ENCODE peak calls at places on chromosomes 2 and 18, in ten cellular contexts. One of them, this sample, is unnamed.

GRCh38 chr2:65539633-65540032 is 107.2 kb upstream of the SPRED2 start:
- DNase-seq in dorsolateral prefrontal cortex: no peak
- DNase-seq in AG09309: no peak
- DNase-seq in A549: no peak
- DNase-seq in esophagus muscularis mucosa: no peak
- DNase-seq in MM.1S: no peak
- DNase-seq in tibial artery: no peak
- DNase-seq in adipocyte: no peak
- DNase-seq in cardiac fibroblast: no peak
- DNase-seq in AG04449: no peak
- DNase-seq in this sample: no peak

GRCh38 chr2:25341753-25342371 is at the start of gene DNMT3A:
- DNase-seq in dorsolateral prefrontal cortex: peak
- DNase-seq in AG09309: no peak
- DNase-seq in A549: no peak
- DNase-seq in esophagus muscularis mucosa: no peak
- DNase-seq in MM.1S: peak
- DNase-seq in tibial artery: peak
- DNase-seq in adipocyte: peak
- DNase-seq in cardiac fibroblast: peak
- DNase-seq in AG04449: no peak
- DNase-seq in this sample: no peak

GRCh38 chr2:196750977-196751631 is 48.4 kb downstream of the GTF3C3 start:
- DNase-seq in dorsolateral prefrontal cortex: peak
- DNase-seq in AG09309: peak
- DNase-seq in A549: peak
- DNase-seq in esophagus muscularis mucosa: no peak
- DNase-seq in MM.1S: peak
- DNase-seq in tibial artery: peak
- DNase-seq in adipocyte: peak
- DNase-seq in cardiac fibroblast: peak
- DNase-seq in AG04449: peak
- DNase-seq in this sample: no peak

GRCh38 chr2:196244966-196245365 is 73.6 kb upstream of the STK17B start:
- DNase-seq in dorsolateral prefrontal cortex: no peak
- DNase-seq in AG09309: no peak
- DNase-seq in A549: no peak
- DNase-seq in esophagus muscularis mucosa: no peak
- DNase-seq in MM.1S: no peak
- DNase-seq in tibial artery: no peak
- DNase-seq in adipocyte: peak
- DNase-seq in cardiac fibroblast: peak
- DNase-seq in AG04449: no peak
- DNase-seq in this sample: no peak

GRCh38 chr2:188430705-188431104 is 139.0 kb downstream of the GULP1 start:
- DNase-seq in dorsolateral prefrontal cortex: no peak
- DNase-seq in AG09309: no peak
- DNase-seq in A549: no peak
- DNase-seq in esophagus muscularis mucosa: no peak
- DNase-seq in MM.1S: no peak
- DNase-seq in tibial artery: no peak
- DNase-seq in adipocyte: no peak
- DNase-seq in cardiac fibroblast: no peak
- DNase-seq in AG04449: no peak
- DNase-seq in this sample: no peak

GRCh38 chr2:85419009-85419711 is 646 bp downstream of the SH2D6 start:
- DNase-seq in dorsolateral prefrontal cortex: no peak
- DNase-seq in AG09309: no peak
- DNase-seq in A549: no peak
- DNase-seq in esophagus muscularis mucosa: no peak
- DNase-seq in MM.1S: no peak
- DNase-seq in tibial artery: no peak
- DNase-seq in adipocyte: no peak
- DNase-seq in cardiac fibroblast: peak
- DNase-seq in AG04449: no peak
- DNase-seq in this sample: no peak

GRCh38 chr2:46260305-46260704 is 36.9 kb upstream of the EPAS1 start:
- DNase-seq in dorsolateral prefrontal cortex: no peak
- DNase-seq in AG09309: no peak
- DNase-seq in A549: no peak
- DNase-seq in esophagus muscularis mucosa: peak
- DNase-seq in MM.1S: no peak
- DNase-seq in tibial artery: no peak
- DNase-seq in adipocyte: no peak
- DNase-seq in cardiac fibroblast: no peak
- DNase-seq in AG04449: no peak
- DNase-seq in this sample: no peak

GRCh38 chr2:112542974-112543760 is 902 bp downstream of the POLR1B start:
- DNase-seq in dorsolateral prefrontal cortex: no peak
- DNase-seq in AG09309: no peak
- DNase-seq in A549: peak
- DNase-seq in esophagus muscularis mucosa: no peak
- DNase-seq in MM.1S: peak
- DNase-seq in tibial artery: no peak
- DNase-seq in adipocyte: peak
- DNase-seq in cardiac fibroblast: peak
- DNase-seq in AG04449: no peak
- DNase-seq in this sample: no peak

GRCh38 chr2:181189932-181190331 is 209.5 kb downstream of the UBE2E3 start:
- DNase-seq in dorsolateral prefrontal cortex: no peak
- DNase-seq in AG09309: no peak
- DNase-seq in A549: no peak
- DNase-seq in esophagus muscularis mucosa: no peak
- DNase-seq in MM.1S: no peak
- DNase-seq in tibial artery: no peak
- DNase-seq in adipocyte: no peak
- DNase-seq in cardiac fibroblast: peak
- DNase-seq in AG04449: no peak
- DNase-seq in this sample: no peak

GRCh38 chr2:127107622-127107999 is 657 bp upstream of the BIN1 start:
- DNase-seq in dorsolateral prefrontal cortex: no peak
- DNase-seq in AG09309: no peak
- DNase-seq in A549: peak
- DNase-seq in esophagus muscularis mucosa: no peak
- DNase-seq in MM.1S: peak
- DNase-seq in tibial artery: no peak
- DNase-seq in adipocyte: no peak
- DNase-seq in cardiac fibroblast: no peak
- DNase-seq in AG04449: no peak
- DNase-seq in this sample: peak

GRCh38 chr2:179825494-179825893 is 35.9 kb downstream of the ZNF385B start:
- DNase-seq in dorsolateral prefrontal cortex: no peak
- DNase-seq in AG09309: no peak
- DNase-seq in A549: no peak
- DNase-seq in esophagus muscularis mucosa: no peak
- DNase-seq in MM.1S: no peak
- DNase-seq in tibial artery: no peak
- DNase-seq in adipocyte: no peak
- DNase-seq in cardiac fibroblast: peak
- DNase-seq in AG04449: no peak
- DNase-seq in this sample: no peak

GRCh38 chr18:32261003-32261402 is 71.2 kb downstream of the MEP1B start:
- DNase-seq in dorsolateral prefrontal cortex: no peak
- DNase-seq in AG09309: no peak
- DNase-seq in A549: no peak
- DNase-seq in esophagus muscularis mucosa: no peak
- DNase-seq in MM.1S: no peak
- DNase-seq in tibial artery: no peak
- DNase-seq in adipocyte: no peak
- DNase-seq in cardiac fibroblast: no peak
- DNase-seq in AG04449: no peak
- DNase-seq in this sample: no peak

GRCh38 chr2:100470898-100471514 is 724 bp downstream of the NMS start:
- DNase-seq in dorsolateral prefrontal cortex: no peak
- DNase-seq in AG09309: no peak
- DNase-seq in A549: no peak
- DNase-seq in esophagus muscularis mucosa: no peak
- DNase-seq in MM.1S: no peak
- DNase-seq in tibial artery: no peak
- DNase-seq in adipocyte: peak
- DNase-seq in cardiac fibroblast: peak
- DNase-seq in AG04449: no peak
- DNase-seq in this sample: no peak

GRCh38 chr2:207772081-207772843 is 2.6 kb upstream of the FZD5 start:
- DNase-seq in dorsolateral prefrontal cortex: no peak
- DNase-seq in AG09309: no peak
- DNase-seq in A549: no peak
- DNase-seq in esophagus muscularis mucosa: no peak
- DNase-seq in MM.1S: no peak
- DNase-seq in tibial artery: no peak
- DNase-seq in adipocyte: no peak
- DNase-seq in cardiac fibroblast: peak
- DNase-seq in AG04449: no peak
- DNase-seq in this sample: no peak

GRCh38 chr2:148642891-148643416 is 1.6 kb upstream of the EPC2 start:
- DNase-seq in dorsolateral prefrontal cortex: no peak
- DNase-seq in AG09309: no peak
- DNase-seq in A549: no peak
- DNase-seq in esophagus muscularis mucosa: no peak
- DNase-seq in MM.1S: no peak
- DNase-seq in tibial artery: peak
- DNase-seq in adipocyte: no peak
- DNase-seq in cardiac fibroblast: peak
- DNase-seq in AG04449: no peak
- DNase-seq in this sample: peak

GRCh38 chr2:16508061-16508851 is 157.4 kb downstream of the CYRIA start:
- DNase-seq in dorsolateral prefrontal cortex: peak
- DNase-seq in AG09309: no peak
- DNase-seq in A549: peak
- DNase-seq in esophagus muscularis mucosa: no peak
- DNase-seq in MM.1S: peak
- DNase-seq in tibial artery: no peak
- DNase-seq in adipocyte: no peak
- DNase-seq in cardiac fibroblast: peak
- DNase-seq in AG04449: no peak
- DNase-seq in this sample: no peak

GRCh38 chr2:109164739-109165221 is 35.8 kb downstream of the SH3RF3 start:
- DNase-seq in dorsolateral prefrontal cortex: no peak
- DNase-seq in AG09309: no peak
- DNase-seq in A549: no peak
- DNase-seq in esophagus muscularis mucosa: no peak
- DNase-seq in MM.1S: no peak
- DNase-seq in tibial artery: peak
- DNase-seq in adipocyte: peak
- DNase-seq in cardiac fibroblast: peak
- DNase-seq in AG04449: no peak
- DNase-seq in this sample: no peak

GRCh38 chr2:38797953-38798352 is 19.9 kb downstream of the GEMIN6 start:
- DNase-seq in dorsolateral prefrontal cortex: no peak
- DNase-seq in AG09309: no peak
- DNase-seq in A549: no peak
- DNase-seq in esophagus muscularis mucosa: no peak
- DNase-seq in MM.1S: no peak
- DNase-seq in tibial artery: no peak
- DNase-seq in adipocyte: no peak
- DNase-seq in cardiac fibroblast: no peak
- DNase-seq in AG04449: no peak
- DNase-seq in this sample: no peak

GRCh38 chr2:164514491-164514890 is 106.8 kb downstream of the GRB14 start:
- DNase-seq in dorsolateral prefrontal cortex: no peak
- DNase-seq in AG09309: no peak
- DNase-seq in A549: no peak
- DNase-seq in esophagus muscularis mucosa: no peak
- DNase-seq in MM.1S: no peak
- DNase-seq in tibial artery: no peak
- DNase-seq in adipocyte: no peak
- DNase-seq in cardiac fibroblast: peak
- DNase-seq in AG04449: no peak
- DNase-seq in this sample: no peak
- H3K4me3 ChIP-seq in dorsolateral prefrontal cortex: no peak
- H3K4me3 ChIP-seq in AG09309: no peak
- H3K4me3 ChIP-seq in A549: no peak
- H3K4me3 ChIP-seq in esophagus muscularis mucosa: no peak
- H3K4me3 ChIP-seq in MM.1S: no peak
- H3K4me3 ChIP-seq in tibial artery: no peak
- H3K4me3 ChIP-seq in adipocyte: peak
- H3K4me3 ChIP-seq in cardiac fibroblast: no peak
- H3K4me3 ChIP-seq in AG04449: no peak
- H3K4me3 ChIP-seq in this sample: no peak

DNA sequence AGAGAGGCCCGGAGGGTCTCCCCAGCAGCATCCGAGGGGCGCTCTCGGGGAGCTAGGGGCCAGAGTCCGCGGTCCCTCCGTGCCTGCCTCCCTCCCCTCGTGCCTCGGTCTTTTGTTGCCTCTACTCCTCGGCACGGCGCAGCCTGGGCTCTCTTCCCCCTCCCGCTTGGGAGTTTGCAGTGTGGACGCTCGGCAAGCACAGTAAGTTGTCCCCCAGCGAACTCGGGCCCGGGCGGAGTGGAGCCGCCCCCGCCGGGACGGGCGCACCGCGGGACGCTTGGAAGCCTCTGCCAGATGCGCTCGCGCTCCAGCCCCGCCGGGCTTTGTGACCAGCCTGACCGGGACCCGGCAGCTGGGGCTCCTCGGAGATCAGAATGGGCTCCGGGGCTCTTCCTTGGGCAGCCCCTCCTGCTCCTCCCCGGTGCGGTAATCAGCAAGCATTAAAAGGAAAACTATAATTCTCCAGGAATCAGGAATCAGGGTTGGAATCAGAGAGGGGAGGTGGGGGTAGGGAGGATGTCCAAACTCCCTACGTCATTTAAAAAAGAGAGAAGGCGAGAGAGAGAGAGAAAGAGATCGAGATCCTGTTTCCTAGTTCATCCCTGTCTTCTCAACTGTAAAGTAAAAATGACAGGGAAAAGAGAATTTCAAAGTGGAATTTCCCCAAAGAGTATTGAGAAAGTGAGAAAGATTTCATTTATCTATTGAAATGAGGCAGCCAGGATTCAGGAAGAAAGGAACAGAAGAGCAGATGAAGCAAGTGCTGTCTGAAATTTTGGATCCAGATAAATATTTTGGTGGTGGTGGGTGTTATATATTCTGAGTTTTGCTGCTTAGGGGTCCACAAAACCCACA is 791 bp upstream of the TMEM200C start:
- DNase-seq in dorsolateral prefrontal cortex: peak
- DNase-seq in AG09309: no peak
- DNase-seq in A549: no peak
- DNase-seq in esophagus muscularis mucosa: no peak
- DNase-seq in MM.1S: no peak
- DNase-seq in tibial artery: no peak
- DNase-seq in adipocyte: peak
- DNase-seq in cardiac fibroblast: no peak
- DNase-seq in AG04449: no peak
- DNase-seq in this sample: no peak
- H3K4me3 ChIP-seq in dorsolateral prefrontal cortex: peak
- H3K4me3 ChIP-seq in AG09309: peak
- H3K4me3 ChIP-seq in A549: peak
- H3K4me3 ChIP-seq in esophagus muscularis mucosa: peak
- H3K4me3 ChIP-seq in MM.1S: peak
- H3K4me3 ChIP-seq in tibial artery: peak
- H3K4me3 ChIP-seq in adipocyte: peak
- H3K4me3 ChIP-seq in cardiac fibroblast: no peak
- H3K4me3 ChIP-seq in AG04449: peak
- H3K4me3 ChIP-seq in this sample: peak

GRCh38 chr2:144511222-144511855 is 8.6 kb downstream of the ZEB2 start:
- DNase-seq in dorsolateral prefrontal cortex: no peak
- DNase-seq in AG09309: no peak
- DNase-seq in A549: no peak
- DNase-seq in esophagus muscularis mucosa: no peak
- DNase-seq in MM.1S: no peak
- DNase-seq in tibial artery: no peak
- DNase-seq in adipocyte: no peak
- DNase-seq in cardiac fibroblast: peak
- DNase-seq in AG04449: no peak
- DNase-seq in this sample: no peak
- H3K4me3 ChIP-seq in dorsolateral prefrontal cortex: peak
- H3K4me3 ChIP-seq in AG09309: no peak
- H3K4me3 ChIP-seq in A549: no peak
- H3K4me3 ChIP-seq in esophagus muscularis mucosa: peak
- H3K4me3 ChIP-seq in MM.1S: no peak
- H3K4me3 ChIP-seq in tibial artery: peak
- H3K4me3 ChIP-seq in adipocyte: peak
- H3K4me3 ChIP-seq in cardiac fibroblast: peak
- H3K4me3 ChIP-seq in AG04449: no peak
- H3K4me3 ChIP-seq in this sample: peak

GRCh38 chr2:43418673-43419072 is 177.2 kb downstream of the THADA start:
- DNase-seq in dorsolateral prefrontal cortex: no peak
- DNase-seq in AG09309: no peak
- DNase-seq in A549: no peak
- DNase-seq in esophagus muscularis mucosa: no peak
- DNase-seq in MM.1S: no peak
- DNase-seq in tibial artery: no peak
- DNase-seq in adipocyte: no peak
- DNase-seq in cardiac fibroblast: no peak
- DNase-seq in AG04449: no peak
- DNase-seq in this sample: no peak
- H3K4me3 ChIP-seq in dorsolateral prefrontal cortex: no peak
- H3K4me3 ChIP-seq in AG09309: no peak
- H3K4me3 ChIP-seq in A549: no peak
- H3K4me3 ChIP-seq in esophagus muscularis mucosa: no peak
- H3K4me3 ChIP-seq in MM.1S: no peak
- H3K4me3 ChIP-seq in tibial artery: no peak
- H3K4me3 ChIP-seq in adipocyte: no peak
- H3K4me3 ChIP-seq in cardiac fibroblast: no peak
- H3K4me3 ChIP-seq in AG04449: no peak
- H3K4me3 ChIP-seq in this sample: no peak

This sample was measured in ascending aorta.